ENCODE peak calls at places on chromosomes 13 and 19, in six cellular contexts. One of them, this sample, is unnamed.

GRCh38 chr19:8487137-8487851 is 15.1 kb downstream of the PRAM1 start:
- DNase-seq in HCEC 1CT: no peak
- DNase-seq in activated CD4-positive, alpha-beta T cell treated with anti-CD3 and anti-CD28 coated beads, Interleukin-2, amount 50 U/mL, for 48 hours: peak; percentile 69
- DNase-seq in fibroblast of lung: no peak
- DNase-seq in upper lobe of right lung: peak; percentile 83
- DNase-seq in esophagus squamous epithelium: no peak
- DNase-seq in this sample: no peak

GRCh38 chr13:39451301-39451700 is 151.7 kb downstream of the LHFPL6 start:
- DNase-seq in HCEC 1CT: no peak
- DNase-seq in activated CD4-positive, alpha-beta T cell treated with anti-CD3 and anti-CD28 coated beads, Interleukin-2, amount 50 U/mL, for 48 hours: no peak
- DNase-seq in fibroblast of lung: peak; percentile 43
- DNase-seq in upper lobe of right lung: no peak
- DNase-seq in esophagus squamous epithelium: no peak
- DNase-seq in this sample: no peak

GRCh38 chr19:31356587-31357314 is 7.5 kb upstream of the TSHZ3 start:
- DNase-seq in HCEC 1CT: no peak
- DNase-seq in activated CD4-positive, alpha-beta T cell treated with anti-CD3 and anti-CD28 coated beads, Interleukin-2, amount 50 U/mL, for 48 hours: peak; percentile 71
- DNase-seq in fibroblast of lung: peak; percentile 33
- DNase-seq in upper lobe of right lung: peak; percentile 76
- DNase-seq in esophagus squamous epithelium: no peak
- DNase-seq in this sample: no peak

GRCh38 chr13:110221331-110221730 is 85.6 kb downstream of the COL4A1 start:
- DNase-seq in HCEC 1CT: no peak
- DNase-seq in activated CD4-positive, alpha-beta T cell treated with anti-CD3 and anti-CD28 coated beads, Interleukin-2, amount 50 U/mL, for 48 hours: no peak
- DNase-seq in fibroblast of lung: no peak
- DNase-seq in upper lobe of right lung: no peak
- DNase-seq in esophagus squamous epithelium: no peak
- DNase-seq in this sample: no peak

GRCh38 chr19:17389957-17390664 is 3.9 kb downstream of the CCDC194 start:
- DNase-seq in HCEC 1CT: no peak
- DNase-seq in activated CD4-positive, alpha-beta T cell treated with anti-CD3 and anti-CD28 coated beads, Interleukin-2, amount 50 U/mL, for 48 hours: no peak
- DNase-seq in fibroblast of lung: no peak
- DNase-seq in upper lobe of right lung: no peak
- DNase-seq in esophagus squamous epithelium: no peak
- DNase-seq in this sample: no peak

GRCh38 chr13:66323695-66324094 is 906.4 kb downstream of the PCDH9 start:
- DNase-seq in HCEC 1CT: no peak
- DNase-seq in activated CD4-positive, alpha-beta T cell treated with anti-CD3 and anti-CD28 coated beads, Interleukin-2, amount 50 U/mL, for 48 hours: no peak
- DNase-seq in fibroblast of lung: no peak
- DNase-seq in upper lobe of right lung: no peak
- DNase-seq in esophagus squamous epithelium: no peak
- DNase-seq in this sample: no peak

GRCh38 chr13:92390217-92390616 is 836.4 kb upstream of the GPC6 start:
- DNase-seq in HCEC 1CT: no peak
- DNase-seq in activated CD4-positive, alpha-beta T cell treated with anti-CD3 and anti-CD28 coated beads, Interleukin-2, amount 50 U/mL, for 48 hours: no peak
- DNase-seq in fibroblast of lung: peak; percentile 16
- DNase-seq in upper lobe of right lung: no peak
- DNase-seq in esophagus squamous epithelium: no peak
- DNase-seq in this sample: no peak

GRCh38 chr19:8575467-8575997 is 1.7 kb downstream of the MYO1F start:
- DNase-seq in HCEC 1CT: no peak
- DNase-seq in activated CD4-positive, alpha-beta T cell treated with anti-CD3 and anti-CD28 coated beads, Interleukin-2, amount 50 U/mL, for 48 hours: peak; percentile 33
- DNase-seq in fibroblast of lung: peak; percentile 80
- DNase-seq in upper lobe of right lung: no peak
- DNase-seq in esophagus squamous epithelium: no peak
- DNase-seq in this sample: no peak

GRCh38 chr19:57063070-57063469 is 56.7 kb upstream of the USP29 start:
- DNase-seq in HCEC 1CT: no peak
- DNase-seq in activated CD4-positive, alpha-beta T cell treated with anti-CD3 and anti-CD28 coated beads, Interleukin-2, amount 50 U/mL, for 48 hours: no peak
- DNase-seq in fibroblast of lung: no peak
- DNase-seq in upper lobe of right lung: no peak
- DNase-seq in esophagus squamous epithelium: no peak
- DNase-seq in this sample: no peak

GRCh38 chr13:100733261-100733660 is 58.7 kb upstream of the TMTC4 start:
- DNase-seq in HCEC 1CT: no peak
- DNase-seq in activated CD4-positive, alpha-beta T cell treated with anti-CD3 and anti-CD28 coated beads, Interleukin-2, amount 50 U/mL, for 48 hours: no peak
- DNase-seq in fibroblast of lung: no peak
- DNase-seq in upper lobe of right lung: no peak
- DNase-seq in esophagus squamous epithelium: no peak
- DNase-seq in this sample: no peak

GRCh38 chr19:932647-933552 is 7.1 kb downstream of the ARID3A start:
- DNase-seq in HCEC 1CT: peak; percentile 96
- DNase-seq in activated CD4-positive, alpha-beta T cell treated with anti-CD3 and anti-CD28 coated beads, Interleukin-2, amount 50 U/mL, for 48 hours: no peak
- DNase-seq in fibroblast of lung: peak; percentile 93
- DNase-seq in upper lobe of right lung: peak; percentile 77
- DNase-seq in esophagus squamous epithelium: no peak
- DNase-seq in this sample: peak; percentile 87

GRCh38 chr13:52002361-52002760 is 8.9 kb downstream of the ATP7B start:
- DNase-seq in HCEC 1CT: no peak
- DNase-seq in activated CD4-positive, alpha-beta T cell treated with anti-CD3 and anti-CD28 coated beads, Interleukin-2, amount 50 U/mL, for 48 hours: no peak
- DNase-seq in fibroblast of lung: no peak
- DNase-seq in upper lobe of right lung: no peak
- DNase-seq in esophagus squamous epithelium: no peak
- DNase-seq in this sample: no peak

GRCh38 chr13:100330662-100331061 is 241.8 kb downstream of the PCCA start:
- DNase-seq in HCEC 1CT: peak; percentile 49
- DNase-seq in activated CD4-positive, alpha-beta T cell treated with anti-CD3 and anti-CD28 coated beads, Interleukin-2, amount 50 U/mL, for 48 hours: no peak
- DNase-seq in fibroblast of lung: peak; percentile 30
- DNase-seq in upper lobe of right lung: no peak
- DNase-seq in esophagus squamous epithelium: no peak
- DNase-seq in this sample: no peak

GRCh38 chr13:46761866-46762265 is 35.1 kb downstream of the ESD start:
- DNase-seq in HCEC 1CT: no peak
- DNase-seq in activated CD4-positive, alpha-beta T cell treated with anti-CD3 and anti-CD28 coated beads, Interleukin-2, amount 50 U/mL, for 48 hours: no peak
- DNase-seq in fibroblast of lung: no peak
- DNase-seq in upper lobe of right lung: no peak
- DNase-seq in esophagus squamous epithelium: no peak
- DNase-seq in this sample: no peak

GRCh38 chr13:21613791-21614190 is 9.8 kb upstream of the MICU2 start:
- DNase-seq in HCEC 1CT: no peak
- DNase-seq in activated CD4-positive, alpha-beta T cell treated with anti-CD3 and anti-CD28 coated beads, Interleukin-2, amount 50 U/mL, for 48 hours: no peak
- DNase-seq in fibroblast of lung: no peak
- DNase-seq in upper lobe of right lung: no peak
- DNase-seq in esophagus squamous epithelium: no peak
- DNase-seq in this sample: no peak

GRCh38 chr19:36665832-36666231 is 805 bp downstream of the ZNF461 start:
- DNase-seq in HCEC 1CT: no peak
- DNase-seq in activated CD4-positive, alpha-beta T cell treated with anti-CD3 and anti-CD28 coated beads, Interleukin-2, amount 50 U/mL, for 48 hours: no peak
- DNase-seq in fibroblast of lung: no peak
- DNase-seq in upper lobe of right lung: no peak
- DNase-seq in esophagus squamous epithelium: no peak
- DNase-seq in this sample: no peak

GRCh38 chr13:79423801-79424642 is 18.0 kb upstream of the RBM26 start:
- DNase-seq in HCEC 1CT: peak; percentile 65
- DNase-seq in activated CD4-positive, alpha-beta T cell treated with anti-CD3 and anti-CD28 coated beads, Interleukin-2, amount 50 U/mL, for 48 hours: no peak
- DNase-seq in fibroblast of lung: peak; percentile 47
- DNase-seq in upper lobe of right lung: no peak
- DNase-seq in esophagus squamous epithelium: no peak
- DNase-seq in this sample: no peak

GRCh38 chr19:11964496-11964857 is 363 bp upstream of the ZNF763 start:
- DNase-seq in HCEC 1CT: peak; percentile 7
- DNase-seq in activated CD4-positive, alpha-beta T cell treated with anti-CD3 and anti-CD28 coated beads, Interleukin-2, amount 50 U/mL, for 48 hours: no peak
- DNase-seq in fibroblast of lung: no peak
- DNase-seq in upper lobe of right lung: peak; percentile 72
- DNase-seq in esophagus squamous epithelium: no peak
- DNase-seq in this sample: peak; percentile 62

GRCh38 chr19:37778613-37779138 is 710 bp downstream of the ZNF573 start:
- DNase-seq in HCEC 1CT: peak; percentile 1
- DNase-seq in activated CD4-positive, alpha-beta T cell treated with anti-CD3 and anti-CD28 coated beads, Interleukin-2, amount 50 U/mL, for 48 hours: no peak
- DNase-seq in fibroblast of lung: peak; percentile 15
- DNase-seq in upper lobe of right lung: no peak
- DNase-seq in esophagus squamous epithelium: no peak
- DNase-seq in this sample: no peak

GRCh38 chr19:46840157-46840942 is 10.3 kb downstream of the AP2S1 start:
- DNase-seq in HCEC 1CT: peak; percentile 49
- DNase-seq in activated CD4-positive, alpha-beta T cell treated with anti-CD3 and anti-CD28 coated beads, Interleukin-2, amount 50 U/mL, for 48 hours: peak; percentile 34
- DNase-seq in fibroblast of lung: peak; percentile 51
- DNase-seq in upper lobe of right lung: peak; percentile 70
- DNase-seq in esophagus squamous epithelium: no peak
- DNase-seq in this sample: no peak

GRCh38 chr13:76668141-76668540 is 218.1 kb downstream of the KCTD12 start:
- DNase-seq in HCEC 1CT: no peak
- DNase-seq in activated CD4-positive, alpha-beta T cell treated with anti-CD3 and anti-CD28 coated beads, Interleukin-2, amount 50 U/mL, for 48 hours: no peak
- DNase-seq in fibroblast of lung: no peak
- DNase-seq in upper lobe of right lung: no peak
- DNase-seq in esophagus squamous epithelium: no peak
- DNase-seq in this sample: no peak

GRCh38 chr13:44921931-44922758 is 67.1 kb downstream of the NUFIP1 start:
- DNase-seq in HCEC 1CT: peak; percentile 99
- DNase-seq in activated CD4-positive, alpha-beta T cell treated with anti-CD3 and anti-CD28 coated beads, Interleukin-2, amount 50 U/mL, for 48 hours: no peak
- DNase-seq in fibroblast of lung: peak; percentile 99
- DNase-seq in upper lobe of right lung: no peak
- DNase-seq in esophagus squamous epithelium: no peak
- DNase-seq in this sample: no peak

GRCh38 chr19:19528721-19529490 is at the start of gene YJEFN3:
- DNase-seq in HCEC 1CT: no peak
- DNase-seq in activated CD4-positive, alpha-beta T cell treated with anti-CD3 and anti-CD28 coated beads, Interleukin-2, amount 50 U/mL, for 48 hours: no peak
- DNase-seq in fibroblast of lung: peak; percentile 62
- DNase-seq in upper lobe of right lung: no peak
- DNase-seq in esophagus squamous epithelium: no peak
- DNase-seq in this sample: no peak

GRCh38 chr19:8320564-8321066 is 560 bp downstream of the NDUFA7 start:
- DNase-seq in HCEC 1CT: no peak
- DNase-seq in activated CD4-positive, alpha-beta T cell treated with anti-CD3 and anti-CD28 coated beads, Interleukin-2, amount 50 U/mL, for 48 hours: no peak
- DNase-seq in fibroblast of lung: no peak
- DNase-seq in upper lobe of right lung: no peak
- DNase-seq in esophagus squamous epithelium: no peak
- DNase-seq in this sample: no peak

GRCh38 chr13:106573855-106574254 is 5.9 kb upstream of the ARGLU1 start:
- DNase-seq in HCEC 1CT: no peak
- DNase-seq in activated CD4-positive, alpha-beta T cell treated with anti-CD3 and anti-CD28 coated beads, Interleukin-2, amount 50 U/mL, for 48 hours: no peak
- DNase-seq in fibroblast of lung: peak; percentile 55
- DNase-seq in upper lobe of right lung: peak; percentile 64
- DNase-seq in esophagus squamous epithelium: no peak
- DNase-seq in this sample: peak; percentile 70

GRCh38 chr19:38587562-38587961 is 30.2 kb downstream of the MAP4K1 start:
- DNase-seq in HCEC 1CT: no peak
- DNase-seq in activated CD4-positive, alpha-beta T cell treated with anti-CD3 and anti-CD28 coated beads, Interleukin-2, amount 50 U/mL, for 48 hours: no peak
- DNase-seq in fibroblast of lung: no peak
- DNase-seq in upper lobe of right lung: no peak
- DNase-seq in esophagus squamous epithelium: no peak
- DNase-seq in this sample: no peak

GRCh38 chr19:19486343-19487076 is 28.8 kb downstream of the TSSK6 start:
- DNase-seq in HCEC 1CT: no peak
- DNase-seq in activated CD4-positive, alpha-beta T cell treated with anti-CD3 and anti-CD28 coated beads, Interleukin-2, amount 50 U/mL, for 48 hours: no peak
- DNase-seq in fibroblast of lung: no peak
- DNase-seq in upper lobe of right lung: no peak
- DNase-seq in esophagus squamous epithelium: no peak
- DNase-seq in this sample: no peak

GRCh38 chr13:21902709-21903098 is 231.8 kb downstream of the FGF9 start:
- DNase-seq in HCEC 1CT: no peak
- DNase-seq in activated CD4-positive, alpha-beta T cell treated with anti-CD3 and anti-CD28 coated beads, Interleukin-2, amount 50 U/mL, for 48 hours: no peak
- DNase-seq in fibroblast of lung: no peak
- DNase-seq in upper lobe of right lung: no peak
- DNase-seq in esophagus squamous epithelium: no peak
- DNase-seq in this sample: no peak

GRCh38 chr13:109989155-109989554 is 202.8 kb upstream of the IRS2 start:
- DNase-seq in HCEC 1CT: peak; percentile 65
- DNase-seq in activated CD4-positive, alpha-beta T cell treated with anti-CD3 and anti-CD28 coated beads, Interleukin-2, amount 50 U/mL, for 48 hours: no peak
- DNase-seq in fibroblast of lung: peak; percentile 69
- DNase-seq in upper lobe of right lung: no peak
- DNase-seq in esophagus squamous epithelium: no peak
- DNase-seq in this sample: no peak

GRCh38 chr13:20711301-20712044 is 8.0 kb downstream of the IL17D start:
- DNase-seq in HCEC 1CT: no peak
- DNase-seq in activated CD4-positive, alpha-beta T cell treated with anti-CD3 and anti-CD28 coated beads, Interleukin-2, amount 50 U/mL, for 48 hours: no peak
- DNase-seq in fibroblast of lung: no peak
- DNase-seq in upper lobe of right lung: no peak
- DNase-seq in esophagus squamous epithelium: no peak
- DNase-seq in this sample: no peak